ENCODE peak calls at places on chromosomes 7 and 10, in four cellular contexts. D, E, U and T are unnamed samples.

GRCh38 chr7:14252458-14252857 is 263.0 kb upstream of the ETV1 start:
- DNase-seq in U (no peak), E (no peak), D (no peak), T (no peak)

GRCh38 chr10:132675031-132675740 is 110.8 kb downstream of the NKX6-2 start:
- DNase-seq in U (no peak), E (no peak), D (no peak), T (no peak)

GRCh38 chr10:74189999-74190421 is 39.0 kb downstream of the ADK start:
- DNase-seq in E (no peak), D (no peak), U (peak), T (peak)

GRCh38 chr7:77427996-77428603 is 12.0 kb upstream of the GSAP start:
- DNase-seq in U (peak), E (no peak), D (no peak), T (no peak)

GRCh38 chr7:5661941-5662340 is 119.5 kb downstream of the RNF216 start:
- DNase-seq in U (no peak), E (peak), D (no peak), T (no peak)

GRCh38 chr10:110017940-110018339 is 10.2 kb downstream of the ADD3 start:
- DNase-seq in E (no peak), U (no peak), D (no peak), T (no peak)

GRCh38 chr7:87110778-87111177 is 41.5 kb upstream of the DMTF1 start:
- DNase-seq in U (peak), D (no peak), E (no peak), T (no peak)

GRCh38 chr10:87842220-87842641 is 21.1 kb downstream of the KLLN start:
- DNase-seq in E (no peak), U (peak), D (no peak), T (no peak)

GRCh38 chr7:105011771-105012502 is 2.1 kb upstream of the KMT2E start:
- DNase-seq in U (peak), E (no peak), D (no peak), T (no peak)

GRCh38 chr10:116627386-116627933 is 6.7 kb downstream of the PNLIPRP2 start:
- DNase-seq in D (no peak), U (no peak), E (no peak), T (no peak)

GRCh38 chr7:88184848-88185304 is 35.0 kb downstream of the SRI start:
- DNase-seq in E (no peak), D (no peak), U (peak), T (no peak)

GRCh38 chr10:90288403-90288933 is 569.4 kb downstream of the HTR7 start:
- DNase-seq in D (no peak), U (peak), E (no peak), T (peak)

GRCh38 chr10:27995311-27995710 is 3.6 kb downstream of the ODAD2 start:
- DNase-seq in D (no peak), U (peak), E (no peak), T (no peak)

GRCh38 chr10:113020838-113021237 is 70.8 kb downstream of the TCF7L2 start:
- DNase-seq in E (no peak), D (no peak), U (no peak), T (no peak)

GRCh38 chr10:60138842-60139241 is 232.5 kb upstream of the CCDC6 start:
- DNase-seq in E (no peak), D (no peak), U (no peak), T (no peak)

GRCh38 chr7:753190-753589 is 26.1 kb upstream of the PRKAR1B start:
- DNase-seq in U (no peak), E (no peak), D (peak), T (no peak)

GRCh38 chr10:5091196-5091595 is 3.0 kb upstream of the AKR1C3 start:
- DNase-seq in E (no peak), U (no peak), D (no peak), T (no peak)

GRCh38 chr10:118545381-118545780 is 50.1 kb downstream of the PRLHR start:
- DNase-seq in E (no peak), D (no peak), U (no peak), T (no peak)

GRCh38 chr7:143492043-143492471 is 14.4 kb downstream of the TAS2R41 start:
- DNase-seq in D (no peak), E (peak), U (peak), T (peak)

GRCh38 chr7:139574618-139575337 is 51.3 kb downstream of the CLEC2L start:
- DNase-seq in U (no peak), E (no peak), D (no peak), T (no peak)

GRCh38 chr7:842436-843031 is 10.3 kb downstream of the SUN1 start:
- DNase-seq in U (no peak), E (no peak), D (no peak), T (no peak)